ENCODE peak calls at places on chromosomes 11 and 22, in ten cellular contexts. O is CD8-positive, alpha-beta T cell; Q is heart right ventricle; L is thoracic aorta; J is psoas muscle; B is Peyer's patch; M is lower lobe of right lung; P is right lobe of liver; U is adrenal gland; X is astrocyte. Y is an unnamed sample.

GRCh38 chr11:118232659-118233058 is 7.8 kb upstream of the JAML start:
- DNase-seq in X (no peak), O (no peak), J (no peak), B (no peak), M (no peak), L (no peak), P (no peak), Q (no peak), U (no peak), Y (no peak)

GRCh38 chr11:1224491-1225385 is 1.9 kb downstream of the MUC5B start:
- DNase-seq in B (peak; percentile 43), Q (no peak), O (no peak), P (peak; percentile 47), M (peak; percentile 27), L (no peak), U (no peak), X (no peak), J (peak; percentile 4), Y (no peak)

GRCh38 chr11:70364745-70365535 is 33.4 kb upstream of the CTTN start:
- DNase-seq in J (no peak), P (no peak), U (no peak), O (peak; percentile 49), Q (no peak), B (no peak), L (no peak), X (no peak), M (no peak), Y (no peak)

GRCh38 chr11:26286472-26287066 is 45.4 kb upstream of the ANO3 start:
- DNase-seq in P (no peak), X (peak; percentile 24), U (no peak), L (no peak), J (no peak), Q (no peak), O (no peak), B (no peak), M (no peak), Y (no peak)

GRCh38 chr22:30610299-30610698 is 3.3 kb downstream of the TCN2 start:
- DNase-seq in B (no peak), P (no peak), J (peak; percentile 34), U (peak; percentile 19), L (no peak), O (no peak), Q (no peak), X (no peak), M (peak; percentile 75), Y (no peak)

GRCh38 chr11:126416542-126417090 is 61.1 kb downstream of the ST3GAL4 start:
- DNase-seq in L (peak; percentile 63), P (peak; percentile 90), X (peak; percentile 63), O (peak; percentile 57), J (peak; percentile 91), U (peak; percentile 93), M (peak; percentile 92), Q (peak; percentile 92), B (peak; percentile 88), Y (peak; percentile 95)

GRCh38 chr22:24175160-24175808 is 6.0 kb upstream of the SUSD2 start:
- DNase-seq in M (peak; percentile 86), U (peak; percentile 88), J (peak; percentile 85), P (peak; percentile 84), O (peak; percentile 55), B (peak; percentile 87), X (peak; percentile 23), Q (peak; percentile 85), L (peak; percentile 55), Y (no peak)

GRCh38 chr11:7892751-7893356 is 38.2 kb downstream of the OR10A6 start:
- DNase-seq in J (no peak), L (no peak), M (no peak), P (no peak), B (no peak), Q (no peak), O (no peak), X (peak; percentile 45), U (no peak), Y (no peak)

GRCh38 chr11:2747236-2748015 is 47.6 kb upstream of the KCNQ1OT1 start:
- DNase-seq in U (no peak), Q (no peak), X (no peak), P (peak; percentile 27), J (no peak), M (peak; percentile 24), B (no peak), L (no peak), O (no peak), Y (peak; percentile 38)

GRCh38 chr11:19338375-19338774 is 97.6 kb upstream of the E2F8 start:
- DNase-seq in O (no peak), P (no peak), J (no peak), U (no peak), B (no peak), M (no peak), X (no peak), L (no peak), Q (no peak), Y (no peak)

GRCh38 chr22:29635734-29636357 is 32.4 kb downstream of the NF2 start:
- DNase-seq in X (peak; percentile 56), O (no peak), U (no peak), Q (no peak), J (no peak), M (no peak), L (no peak), B (no peak), P (no peak), Y (no peak)

DNA sequence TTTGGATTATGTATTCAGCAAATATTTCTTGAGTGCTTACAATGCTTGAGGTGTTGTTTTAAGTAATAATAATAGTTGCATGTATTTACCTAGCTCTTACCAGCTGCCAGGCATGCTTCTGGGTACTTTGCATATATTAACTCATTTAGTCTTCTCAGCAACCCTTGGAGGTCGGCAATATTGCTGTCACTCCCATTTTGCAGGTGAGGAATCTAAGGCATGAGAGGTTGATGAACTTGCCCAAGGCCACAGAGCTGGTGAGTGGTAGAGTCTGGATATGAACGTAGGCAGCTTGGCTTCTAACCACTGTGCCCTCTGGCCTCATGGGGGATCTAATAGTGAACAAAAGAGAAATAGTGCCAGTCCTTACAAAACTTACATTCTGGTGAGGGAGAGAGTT is 92.9 kb downstream of the PARVA start:
- DNase-seq in J (no peak), X (no peak), U (no peak), P (no peak), M (no peak), Q (no peak), O (no peak), L (no peak), B (no peak), Y (no peak)
- H3K27ac ChIP-seq in J (no peak overlapping the region), X (no peak overlapping the region), U (no peak overlapping the region), P (no peak overlapping the region), M (no peak overlapping the region), Q (no peak overlapping the region), O (no peak overlapping the region), L (no peak overlapping the region), B (no peak overlapping the region), Y (no peak overlapping the region)

DNA sequence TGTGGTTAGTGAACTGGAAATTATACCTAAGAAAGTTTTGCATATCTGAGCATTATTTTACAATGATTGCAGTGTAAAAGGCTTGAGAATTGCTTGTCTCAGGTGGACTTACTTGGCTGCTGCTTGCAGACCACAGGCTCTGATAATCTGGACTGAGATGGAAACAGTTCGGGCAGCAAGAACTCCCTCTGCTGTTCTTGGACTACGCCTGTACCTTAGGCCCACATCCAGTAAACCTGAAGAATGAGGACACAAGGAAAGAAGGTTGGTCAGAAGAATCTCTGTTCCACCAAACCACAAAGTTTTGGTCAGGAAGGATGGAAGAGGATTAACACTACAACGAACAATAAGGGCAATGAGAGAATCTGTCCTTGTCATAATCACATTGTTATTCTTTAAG is 80.1 kb downstream of the C2CD3 start:
- DNase-seq in Q (no peak), X (peak; percentile 10), J (no peak), O (no peak), P (no peak), U (no peak), L (no peak), B (no peak), M (no peak), Y (no peak)
- TF ChIP-seq CTCF in Q (no peak), X (no peak), J (peak; percentile 46), O (no peak), P (no peak), U (no peak), L (no peak), B (peak; percentile 16), M (no peak), Y (no peak)

GRCh38 chr22:40107756-40108437 is 69.8 kb upstream of the TNRC6B start:
- DNase-seq in J (no peak), B (no peak), L (no peak), P (no peak), U (peak; percentile 47), M (no peak), O (no peak), Q (peak; percentile 10), X (no peak), Y (peak; percentile 25)
- H3K4me3 ChIP-seq in J (peak overlapping the region; percentile 50), B (no peak overlapping the region), L (peak overlapping the region; percentile 57), P (peak overlapping the region; percentile 15), U (peak overlapping the region; percentile 14), M (peak overlapping the region; percentile 35), O (peak overlapping the region; percentile 13), Q (no peak overlapping the region), X (no peak overlapping the region), Y (no peak overlapping the region)

GRCh38 chr22:19068784-19069271 is 53.4 kb downstream of the DGCR2 start:
- DNase-seq in Q (no peak), P (no peak), U (no peak), O (no peak), X (no peak), M (no peak), J (no peak), L (no peak), B (no peak), Y (no peak)

GRCh38 chr22:19065298-19065859 is 56.8 kb downstream of the DGCR2 start:
- DNase-seq in Q (no peak), M (peak; percentile 11), X (no peak), J (no peak), B (no peak), O (no peak), L (no peak), U (no peak), P (no peak), Y (peak; percentile 4)

GRCh38 chr22:19067696-19068348 is 54.4 kb downstream of the DGCR2 start:
- DNase-seq in X (no peak), B (no peak), J (no peak), O (no peak), Q (no peak), U (no peak), L (no peak), M (peak; percentile 35), P (no peak), Y (no peak)

GRCh38 chr22:19065929-19066328 is 56.3 kb downstream of the DGCR2 start:
- DNase-seq in Q (no peak), O (no peak), B (no peak), M (peak; percentile 8), U (no peak), L (no peak), P (no peak), X (no peak), J (no peak), Y (no peak)

DNA sequence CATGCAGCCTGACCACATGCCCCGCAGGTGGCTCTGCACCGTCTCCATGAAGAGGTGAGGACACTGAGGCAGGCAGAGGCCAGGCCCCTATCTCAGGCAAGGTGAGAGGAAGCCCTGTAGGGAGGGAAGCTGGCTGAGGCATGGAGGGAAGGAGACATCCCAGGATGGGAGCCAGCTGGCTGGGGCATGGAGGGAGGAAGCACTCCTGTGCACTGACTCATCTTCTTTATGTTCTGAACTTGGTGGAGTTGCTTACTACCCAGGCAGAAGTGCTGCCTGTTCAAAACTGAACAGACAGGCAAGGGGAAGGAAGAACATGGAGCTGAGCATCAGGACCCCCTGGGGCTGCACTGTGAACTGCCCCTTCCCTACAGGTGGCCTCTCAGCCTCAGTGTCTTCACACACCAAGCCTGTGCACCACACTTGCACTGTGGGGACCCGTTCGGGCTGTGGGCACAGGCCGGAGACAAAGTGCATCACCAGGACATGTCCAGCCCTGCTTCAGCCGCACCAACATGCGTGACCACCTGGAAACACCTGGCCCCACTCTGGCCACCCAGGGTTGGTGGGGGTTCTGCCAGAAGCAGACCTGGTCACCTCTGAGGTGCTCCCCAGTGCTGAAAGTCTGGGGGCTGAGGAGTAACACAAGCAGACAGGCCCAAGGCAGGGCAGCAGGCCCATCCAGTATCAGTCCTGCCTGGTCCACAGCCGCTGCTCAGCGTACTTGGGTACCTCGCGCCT is 55.5 kb downstream of the DGCR2 start:
- DNase-seq in X (peak; percentile 67), P (no peak), L (no peak), Q (no peak), B (no peak), J (peak; percentile 42), O (no peak), M (peak; percentile 23), U (peak; percentile 67), Y (no peak)
- H3K27ac ChIP-seq in X (no peak overlapping the region), P (no peak overlapping the region), L (no peak overlapping the region), Q (no peak overlapping the region), B (no peak overlapping the region), J (peak overlapping the region; percentile 60), O (no peak overlapping the region), M (no peak overlapping the region), U (no peak overlapping the region), Y (no peak overlapping the region)